ENCODE peak calls at places on chromosomes 7 and 10, in five cellular contexts. S is activated gamma-delta T cell treated with Interleukin-2 at 50 U/mL for 16 hours, N is H54, T is sigmoid colon, K is A549. F is an unnamed sample.

GRCh38 chr10:101244321-101245050 is 15.2 kb upstream of the LBX1 start:
- DNase-seq in S (no peak), N (peak; percentile 91), T (no peak), K (peak; percentile 72), F (no peak)

GRCh38 chr7:93228302-93228701 is 2.0 kb upstream of the HEPACAM2 start:
- DNase-seq in S (peak; percentile 9), N (no peak), T (no peak), K (peak; percentile 65), F (peak; percentile 71)

GRCh38 chr7:130971297-130971696 is 237.3 kb upstream of the KLF14 start:
- DNase-seq in S (no peak), N (no peak), T (no peak), K (no peak), F (no peak)

GRCh38 chr10:4595920-4596319 is 230.1 kb upstream of the AKR1E2 start:
- DNase-seq in S (no peak), N (no peak), T (no peak), K (no peak), F (no peak)

GRCh38 chr7:45451636-45452035 is 122.5 kb upstream of the ADCY1 start:
- DNase-seq in S (no peak), N (no peak), T (no peak), K (no peak), F (no peak)

GRCh38 chr7:138934861-138935260 is 46.3 kb downstream of the KIAA1549 start:
- DNase-seq in S (no peak), N (no peak), T (no peak), K (no peak), F (peak; percentile 87)

GRCh38 chr10:62159357-62159756 is 109.3 kb downstream of the RTKN2 start:
- DNase-seq in S (no peak), N (no peak), T (no peak), K (no peak), F (no peak)

GRCh38 chr7:159047536-159047935 is 97.1 kb downstream of the VIPR2 start:
- DNase-seq in S (no peak), N (no peak), T (no peak), K (no peak), F (no peak)

GRCh38 chr7:50304158-50304910 is at the start of gene IKZF1:
- DNase-seq in S (peak; percentile 47), N (no peak), T (peak; percentile 78), K (no peak), F (no peak)

GRCh38 chr7:94449151-94449725 is 54.5 kb downstream of the COL1A2 start:
- DNase-seq in S (no peak), N (peak; percentile 6), T (no peak), K (peak; percentile 57), F (peak; percentile 71)

GRCh38 chr10:24456319-24456718 is 247.4 kb downstream of the KIAA1217 start:
- DNase-seq in S (no peak), N (peak; percentile 62), T (no peak), K (peak; percentile 21), F (no peak)

GRCh38 chr7:41900034-41900433 is 197.1 kb upstream of the INHBA start:
- DNase-seq in S (no peak), N (no peak), T (no peak), K (no peak), F (no peak)